ENCODE peak calls at places on chromosomes 1 and 21, in nine cellular contexts. B is CD8-positive, alpha-beta memory T cell; R is A673; L is uterus; I is CD4-positive, alpha-beta memory T cell; O is suprapubic skin; W is GM12878; J is heart right ventricle; H is CD8-positive, alpha-beta T cell. D is an unnamed sample.

GRCh38 chr1:180816132-180816531 is 96.6 kb upstream of the KIAA1614 start:
- DNase-seq in B (no peak), J (no peak), W (no peak), O (no peak), L (no peak), I (no peak), H (no peak), R (no peak), D (no peak)

GRCh38 chr21:35189077-35189863 is 140.2 kb upstream of the RUNX1 start:
- DNase-seq in J (no peak), R (no peak), W (peak; percentile 68), L (peak; percentile 46), H (no peak), I (no peak), O (no peak), B (no peak), D (no peak)

GRCh38 chr21:44793269-44794030 is 8.2 kb downstream of the UBE2G2 start:
- DNase-seq in W (no peak), H (peak; percentile 54), R (peak; percentile 86), B (peak; percentile 48), J (peak; percentile 40), I (peak; percentile 71), L (peak; percentile 36), O (no peak), D (peak; percentile 38)

GRCh38 chr1:212286437-212287131 is 1.4 kb downstream of the PPP2R5A start:
- DNase-seq in O (no peak), R (no peak), B (no peak), H (peak; percentile 21), I (no peak), L (no peak), J (no peak), W (no peak), D (no peak)

GRCh38 chr1:16266411-16267118 is 29.6 kb upstream of the CPLANE2 start:
- DNase-seq in B (no peak), O (no peak), J (no peak), W (no peak), R (no peak), I (no peak), L (no peak), H (no peak), D (no peak)

GRCh38 chr1:236421850-236422516 is 27.9 kb downstream of the EDARADD start:
- DNase-seq in J (no peak), B (no peak), W (no peak), L (no peak), R (no peak), O (no peak), H (no peak), I (no peak), D (no peak)

GRCh38 chr1:151862604-151863003 is 9.1 kb upstream of the THEM5 start:
- DNase-seq in J (no peak), O (no peak), W (no peak), H (no peak), R (no peak), I (no peak), B (no peak), L (no peak), D (no peak)

GRCh38 chr1:210536263-210536961 is 207.7 kb downstream of the HHAT start:
- DNase-seq in W (no peak), J (no peak), O (no peak), B (no peak), R (no peak), I (no peak), H (no peak), L (no peak), D (no peak)

GRCh38 chr1:53326598-53327182 is 1.2 kb downstream of the LRP8 start:
- DNase-seq in B (no peak), R (peak; percentile 30), L (no peak), I (peak; percentile 43), H (no peak), W (no peak), J (no peak), O (no peak), D (no peak)

GRCh38 chr1:6121651-6122370 is 58.3 kb downstream of the CHD5 start:
- DNase-seq in J (peak; percentile 4), I (no peak), O (no peak), L (no peak), W (no peak), R (no peak), B (no peak), H (no peak), D (no peak)

GRCh38 chr1:184023133-184023532 is 14.4 kb downstream of the COLGALT2 start:
- DNase-seq in W (no peak), L (no peak), B (no peak), H (no peak), I (no peak), J (no peak), O (no peak), R (peak; percentile 45), D (no peak)

GRCh38 chr1:41663671-41664400 is 179.4 kb upstream of the EDN2 start:
- DNase-seq in O (no peak), I (no peak), R (no peak), L (no peak), J (no peak), B (no peak), H (no peak), W (no peak), D (no peak)

GRCh38 chr1:59730759-59731478 is 83.8 kb upstream of the HOOK1 start:
- DNase-seq in H (no peak), L (peak; percentile 91), J (no peak), B (no peak), R (peak; percentile 59), W (no peak), O (no peak), I (no peak), D (no peak)

GRCh38 chr1:206420471-206420870 is 49.8 kb upstream of the IKBKE start:
- DNase-seq in J (no peak), R (no peak), O (no peak), H (no peak), L (no peak), W (no peak), B (no peak), I (no peak), D (no peak)

GRCh38 chr1:160354388-160354985 is 11.3 kb downstream of the NCSTN start:
- DNase-seq in J (no peak), W (no peak), I (peak; percentile 39), H (no peak), O (no peak), B (no peak), R (peak; percentile 60), L (no peak), D (no peak)

GRCh38 chr1:165403835-165404482 is 41.0 kb downstream of the RXRG start:
- DNase-seq in W (no peak), B (no peak), L (no peak), O (no peak), R (no peak), J (no peak), I (no peak), H (no peak), D (no peak)

GRCh38 chr1:225897595-225898514 is 8.9 kb upstream of the LEFTY1 start:
- DNase-seq in I (peak; percentile 62), L (no peak), H (peak; percentile 68), O (no peak), J (no peak), R (no peak), B (peak; percentile 48), W (no peak), D (no peak)

GRCh38 chr21:44572959-44573583 is 458 bp upstream of the KRTAP10-4 start:
- DNase-seq in W (no peak), O (peak; percentile 48), B (no peak), J (no peak), I (no peak), H (no peak), L (no peak), R (no peak), D (no peak)

GRCh38 chr1:99771522-99771921 is 5.1 kb upstream of the FRRS1 start:
- DNase-seq in W (no peak), H (no peak), J (no peak), I (no peak), R (no peak), B (no peak), O (no peak), L (no peak), D (no peak)

GRCh38 chr1:186446138-186446537 is 14.8 kb downstream of the PDC start:
- DNase-seq in J (no peak), L (no peak), I (no peak), H (no peak), O (no peak), R (no peak), B (no peak), W (no peak), D (no peak)

GRCh38 chr1:187481581-187482148 is 652.9 kb downstream of the PLA2G4A start:
- DNase-seq in R (no peak), H (no peak), J (no peak), B (no peak), W (no peak), O (no peak), I (no peak), L (no peak), D (no peak)

GRCh38 chr21:17900281-17900989 is 81.3 kb upstream of the C21orf91 start:
- DNase-seq in L (no peak), R (no peak), H (no peak), J (peak; percentile 51), I (peak; percentile 37), B (no peak), W (no peak), O (no peak), D (no peak)

GRCh38 chr1:212540031-212540430 is 68.5 kb upstream of the ATF3 start:
- DNase-seq in R (no peak), H (no peak), B (no peak), W (no peak), O (no peak), J (no peak), L (no peak), I (no peak), D (no peak)

GRCh38 chr1:3341236-3341994 is 113.0 kb upstream of the ARHGEF16 start:
- DNase-seq in H (no peak), B (no peak), R (no peak), J (no peak), W (no peak), O (no peak), L (no peak), I (no peak), D (no peak)
- H3K9me3 ChIP-seq in H (no peaks in the 10 kb centered on the region), B (no peaks in the 10 kb centered on the region), R (peaks cover 17% of the 10 kb centered on the region), J (no peaks in the 10 kb centered on the region), W (no peaks in the 10 kb centered on the region), O (peaks cover 9% of the 10 kb centered on the region), L (no peaks in the 10 kb centered on the region), I (no peaks in the 10 kb centered on the region), D (peaks cover 2% of the 10 kb centered on the region)

GRCh38 chr21:23475518-23476189 is 2131.6 kb downstream of the MRPL39 start:
- DNase-seq in H (no peak), L (no peak), O (no peak), J (no peak), I (no peak), R (no peak), B (no peak), W (no peak), D (no peak)
- H3K9me3 ChIP-seq in H (no peaks in the 10 kb centered on the region), L (no peaks in the 10 kb centered on the region), O (no peaks in the 10 kb centered on the region), J (no peaks in the 10 kb centered on the region), I (no peaks in the 10 kb centered on the region), R (no peaks in the 10 kb centered on the region), B (no peaks in the 10 kb centered on the region), W (no peaks in the 10 kb centered on the region), D (no peaks in the 10 kb centered on the region)

GRCh38 chr1:240956020-240956419 is 344.1 kb upstream of the GREM2 start:
- DNase-seq in B (no peak), L (no peak), W (no peak), H (no peak), J (no peak), O (no peak), R (no peak), I (no peak), D (no peak)
- H3K9me3 ChIP-seq in B (no peaks in the 10 kb centered on the region), L (no peaks in the 10 kb centered on the region), W (no peaks in the 10 kb centered on the region), H (no peaks in the 10 kb centered on the region), J (no peaks in the 10 kb centered on the region), O (no peaks in the 10 kb centered on the region), R (no peaks in the 10 kb centered on the region), I (no peaks in the 10 kb centered on the region), D (no peaks in the 10 kb centered on the region)

GRCh38 chr21:15749868-15750174 is 20.0 kb downstream of the USP25 start:
- DNase-seq in I (no peak), J (no peak), H (no peak), W (no peak), R (no peak), L (no peak), O (no peak), B (no peak), D (no peak)
- H3K9me3 ChIP-seq in I (no peaks in the 10 kb centered on the region), J (no peaks in the 10 kb centered on the region), H (no peaks in the 10 kb centered on the region), W (peaks cover 2% of the 10 kb centered on the region), R (no peaks in the 10 kb centered on the region), L (no peaks in the 10 kb centered on the region), O (no peaks in the 10 kb centered on the region), B (no peaks in the 10 kb centered on the region), D (no peaks in the 10 kb centered on the region)

D was measured in T-helper 17 cell.